ENCODE peak calls at places on chromosome 19, in eight cellular contexts. A is uterus; H is WERI-Rb-1; S is HL-60; L is HCT116; Y is fibroblast of mammary gland; D is testis; J is CD8-positive, alpha-beta T cell. B is an unnamed sample.

GRCh38 chr19:53958168-53958571 is 4.6 kb upstream of the CACNG8 start:
- DNase-seq in A (no peak), H (no peak), S (no peak), L (no peak), Y (no peak), D (no peak), J (no peak), B (no peak)

GRCh38 chr19:12731337-12731736 is 3.1 kb downstream of the TRIR start:
- DNase-seq in A (no peak), H (no peak), S (no peak), L (no peak), Y (no peak), D (no peak), J (no peak), B (no peak)

GRCh38 chr19:17604372-17605025 is 49.0 kb downstream of the COLGALT1 start:
- DNase-seq in A (no peak), H (no peak), S (no peak), L (no peak), Y (no peak), D (no peak), J (no peak), B (no peak)

GRCh38 chr19:15297416-15298224 is 34.7 kb downstream of the BRD4 start:
- DNase-seq in A (no peak), H (no peak), S (no peak), L (peak; percentile 59), Y (peak; percentile 63), D (no peak), J (no peak), B (no peak)

GRCh38 chr19:56105090-56105701 is 15.9 kb downstream of the ZNF787 start:
- DNase-seq in A (peak; percentile 69), H (peak; percentile 80), S (no peak), L (peak; percentile 15), Y (peak; percentile 74), D (peak; percentile 85), J (peak; percentile 13), B (no peak)

GRCh38 chr19:33618884-33619283 is 2.9 kb upstream of the CHST8 start:
- DNase-seq in A (no peak), H (no peak), S (no peak), L (no peak), Y (no peak), D (no peak), J (no peak), B (no peak)

GRCh38 chr19:58154287-58154678 is 3.7 kb upstream of the ZNF329 start:
- DNase-seq in A (peak; percentile 61), H (peak; percentile 16), S (no peak), L (no peak), Y (peak; percentile 55), D (peak; percentile 63), J (no peak), B (no peak)

GRCh38 chr19:13953021-13953531 is 767 bp downstream of the DCAF15 start:
- DNase-seq in A (no peak), H (no peak), S (peak; percentile 29), L (no peak), Y (peak; percentile 63), D (peak; percentile 74), J (no peak), B (no peak)

GRCh38 chr19:16207063-16207462 is 9.4 kb downstream of the AP1M1 start:
- DNase-seq in A (no peak), H (no peak), S (no peak), L (no peak), Y (no peak), D (no peak), J (no peak), B (peak; percentile 0)

GRCh38 chr19:50817941-50818858 is 5.4 kb downstream of the KLK1 start:
- DNase-seq in A (no peak), H (no peak), S (no peak), L (peak; percentile 48), Y (peak; percentile 10), D (peak; percentile 55), J (no peak), B (peak; percentile 91)

GRCh38 chr19:48806818-48807589 is 3.8 kb downstream of the BCAT2 start:
- DNase-seq in A (no peak), H (peak; percentile 41), S (no peak), L (no peak), Y (peak; percentile 53), D (peak; percentile 75), J (no peak), B (peak; percentile 70)

GRCh38 chr19:53903055-53903680 is 5.9 kb upstream of the CACNG7 start:
- DNase-seq in A (no peak), H (no peak), S (no peak), L (no peak), Y (peak; percentile 50), D (peak; percentile 45), J (no peak), B (no peak)

GRCh38 chr19:39093761-39094160 is 9.6 kb downstream of the ACP7 start:
- DNase-seq in A (no peak), H (no peak), S (no peak), L (no peak), Y (peak; percentile 69), D (no peak), J (no peak), B (no peak)

GRCh38 chr19:17248011-17248776 is 2.5 kb upstream of the NR2F6 start:
- DNase-seq in A (no peak), H (peak; percentile 95), S (no peak), L (no peak), Y (no peak), D (no peak), J (no peak), B (no peak)

GRCh38 chr19:16168465-16169081 is 4.8 kb downstream of the CIB3 start:
- DNase-seq in A (no peak), H (no peak), S (no peak), L (no peak), Y (no peak), D (no peak), J (no peak), B (peak; percentile 52)

DNA sequence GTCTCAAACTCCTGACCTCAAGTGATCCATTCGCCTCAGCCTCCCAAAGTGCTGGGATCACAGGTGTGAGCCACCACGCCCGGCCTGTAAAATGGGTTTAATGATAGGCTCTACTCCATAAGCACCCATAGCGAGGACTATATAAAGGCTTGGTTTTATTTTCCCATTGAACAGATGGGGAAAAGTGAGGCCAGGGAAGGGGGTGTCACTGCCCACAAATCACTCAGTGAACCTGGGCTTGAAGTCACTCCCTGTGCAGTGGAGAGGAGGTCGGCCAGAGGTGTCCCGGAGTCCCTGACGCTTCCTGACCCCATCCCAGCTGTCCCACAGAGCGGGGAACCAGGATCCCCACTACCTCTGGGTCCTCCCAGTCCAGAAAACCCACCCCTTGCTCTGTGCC is 14.9 kb downstream of the TLE2 start:
- DNase-seq in A (no peak), H (no peak), S (no peak), L (no peak), Y (no peak), D (no peak), J (no peak), B (no peak)
- H3K4me3 ChIP-seq in A (no peak overlapping the region), H (no peak overlapping the region), S (no peak overlapping the region), L (no peak overlapping the region), Y (no peak overlapping the region), D (no peak overlapping the region), J (no peak overlapping the region), B (no peak overlapping the region)

GRCh38 chr19:28736528-28736927 is 476.4 kb downstream of the UQCRFS1 start:
- DNase-seq in A (no peak), H (no peak), S (no peak), L (no peak), Y (no peak), D (no peak), J (no peak), B (no peak)

GRCh38 chr19:28731577-28731976 is 481.4 kb downstream of the UQCRFS1 start:
- DNase-seq in A (no peak), H (no peak), S (no peak), L (no peak), Y (no peak), D (no peak), J (no peak), B (no peak)

GRCh38 chr19:28737021-28737525 is 475.9 kb downstream of the UQCRFS1 start:
- DNase-seq in A (no peak), H (no peak), S (no peak), L (no peak), Y (peak; percentile 57), D (no peak), J (no peak), B (peak; percentile 61)

DNA sequence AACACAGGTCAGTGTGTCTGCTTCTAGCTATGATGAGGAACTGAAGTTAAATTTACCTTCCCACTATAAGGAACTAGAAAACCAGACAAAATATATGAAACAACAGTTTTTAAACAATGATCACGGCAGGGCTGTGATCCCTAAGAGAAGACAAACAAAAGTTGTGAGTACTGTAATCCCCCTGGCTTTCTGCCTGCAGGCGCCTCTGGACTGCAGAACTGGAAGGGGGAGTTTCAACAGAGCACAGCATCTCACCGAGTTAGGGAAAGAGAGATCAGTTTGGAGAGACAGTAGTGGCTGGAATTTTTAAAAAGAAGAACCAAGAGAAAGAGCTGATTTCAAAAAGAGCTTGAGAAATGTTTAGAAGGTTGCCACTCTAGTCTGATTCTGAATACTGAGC is 475.4 kb downstream of the UQCRFS1 start:
- DNase-seq in A (no peak), H (no peak), S (no peak), L (no peak), Y (no peak), D (no peak), J (no peak), B (no peak)
- TF ChIP-seq CTCF in A (no peak), H (no peak), S (no peak), L (no peak), Y (no peak), D (no peak), J (no peak), B (no peak)

GRCh38 chr19:42422576-42423461 is 4.4 kb downstream of the LIPE start:
- DNase-seq in A (no peak), H (no peak), S (no peak), L (no peak), Y (no peak), D (peak; percentile 62), J (peak; percentile 21), B (peak; percentile 73)
- H3K4me3 ChIP-seq in A (peak overlapping the region; percentile 37), H (no peak overlapping the region), S (peak overlapping the region; percentile 36), L (peak overlapping the region; percentile 73), Y (peak overlapping the region; percentile 62), D (peak overlapping the region; percentile 69), J (peak overlapping the region; percentile 78), B (peak overlapping the region; percentile 91)

GRCh38 chr19:1309977-1310852 is 24.5 kb downstream of the EFNA2 start:
- DNase-seq in A (peak; percentile 10), H (no peak), S (no peak), L (no peak), Y (no peak), D (no peak), J (no peak), B (no peak)

GRCh38 chr19:1312732-1313694 is 27.3 kb downstream of the EFNA2 start:
- DNase-seq in A (no peak), H (no peak), S (no peak), L (peak; percentile 23), Y (peak; percentile 22), D (no peak), J (no peak), B (no peak)

GRCh38 chr19:1311543-1312091 is 25.9 kb downstream of the EFNA2 start:
- DNase-seq in A (no peak), H (no peak), S (no peak), L (no peak), Y (no peak), D (no peak), J (no peak), B (no peak)

GRCh38 chr19:1308718-1309117 is 23.0 kb downstream of the EFNA2 start:
- DNase-seq in A (no peak), H (no peak), S (no peak), L (no peak), Y (no peak), D (no peak), J (no peak), B (no peak)

DNA sequence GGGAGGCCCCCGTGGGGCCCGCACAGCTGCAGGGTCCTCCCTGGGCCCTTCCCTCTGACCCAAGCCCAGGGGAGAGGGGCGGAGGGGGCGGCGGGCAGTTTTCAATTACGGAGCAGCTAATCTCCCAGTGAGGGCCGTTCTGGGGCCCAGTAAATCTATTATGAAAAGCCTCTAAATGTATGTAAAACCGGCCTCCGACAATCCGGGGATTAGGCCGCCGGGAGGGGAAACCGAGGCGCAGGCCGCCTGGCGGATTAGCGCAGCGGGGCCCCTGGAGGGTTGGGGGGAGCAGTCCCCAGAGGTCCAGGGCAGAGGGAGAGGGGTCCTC is 25.1 kb downstream of the EFNA2 start:
- DNase-seq in A (no peak), H (peak; percentile 72), S (no peak), L (no peak), Y (no peak), D (no peak), J (no peak), B (no peak)
- TF ChIP-seq CTCF in A (no peak), H (no peak), S (no peak), L (no peak), Y (no peak), D (no peak), J (no peak), B (no peak)

B was measured in GM12865.